ENCODE peak calls at places on chromosomes 6 and 20, in five cellular contexts. O is HCT116, X is stomach, F is cardiac muscle cell, N is neuronal stem cell. I is an unnamed sample.

GRCh38 chr20:54340667-54341081 is 132.8 kb downstream of the PFDN4 start:
- DNase-seq in O (no peak), X (no peak), F (no peak), N (no peak), I (no peak)

GRCh38 chr20:47392015-47392720 is 35.7 kb upstream of the ZMYND8 start:
- DNase-seq in O (peak; percentile 81), X (peak; percentile 31), F (no peak), N (no peak), I (no peak)

GRCh38 chr20:49418832-49419231 is 63.6 kb downstream of the KCNB1 start:
- DNase-seq in O (no peak), X (no peak), F (no peak), N (no peak), I (no peak)

GRCh38 chr6:143236151-143236788 is 175.6 kb downstream of the AIG1 start:
- DNase-seq in O (peak; percentile 16), X (no peak), F (no peak), N (no peak), I (no peak)

GRCh38 chr6:28587011-28587745 is 61.5 kb downstream of the GPX5 start:
- DNase-seq in O (no peak), X (peak; percentile 73), F (peak; percentile 74), N (no peak), I (peak; percentile 66)

GRCh38 chr6:165861226-165861625 is 198.2 kb upstream of the PDE10A start:
- DNase-seq in O (no peak), X (no peak), F (no peak), N (no peak), I (no peak)

GRCh38 chr6:47080083-47080596 is 38.0 kb upstream of the ADGRF1 start:
- DNase-seq in O (no peak), X (no peak), F (no peak), N (no peak), I (no peak)

GRCh38 chr20:22729616-22730236 is 145.4 kb upstream of the FOXA2 start:
- DNase-seq in O (no peak), X (no peak), F (no peak), N (no peak), I (no peak)

GRCh38 chr6:145670306-145670705 is 65.0 kb downstream of the EPM2A start:
- DNase-seq in O (no peak), X (no peak), F (no peak), N (no peak), I (no peak)

GRCh38 chr20:47999166-47999565 is 213.9 kb upstream of the SULF2 start:
- DNase-seq in O (no peak), X (no peak), F (no peak), N (no peak), I (no peak)

GRCh38 chr6:15061908-15062307 is 184.0 kb upstream of the JARID2 start:
- DNase-seq in O (no peak), X (no peak), F (no peak), N (no peak), I (no peak)

GRCh38 chr6:64696053-64696452 is 1011.0 kb downstream of the EYS start:
- DNase-seq in O (no peak), X (no peak), F (no peak), N (no peak), I (no peak)

GRCh38 chr6:146028250-146028789 is 542 bp upstream of the GRM1 start:
- DNase-seq in O (no peak), X (peak; percentile 55), F (peak; percentile 87), N (peak; percentile 77), I (no peak)

GRCh38 chr6:42099340-42100028 is 42.9 kb downstream of the C6orf132 start:
- DNase-seq in O (no peak), X (peak; percentile 88), F (no peak), N (no peak), I (no peak)

GRCh38 chr6:1136415-1136774 is 175.5 kb upstream of the FOXQ1 start:
- DNase-seq in O (no peak), X (no peak), F (no peak), N (no peak), I (no peak)

GRCh38 chr6:139973602-139974373 is 599.3 kb upstream of the CITED2 start:
- DNase-seq in O (no peak), X (no peak), F (peak; percentile 42), N (no peak), I (no peak)

GRCh38 chr6:36118550-36119107 is 11.7 kb upstream of the MAPK13 start:
- DNase-seq in O (no peak), X (peak; percentile 62), F (no peak), N (no peak), I (no peak)

GRCh38 chr6:87172292-87172691 is 16.9 kb downstream of the ZNF292 start:
- DNase-seq in O (no peak), X (no peak), F (no peak), N (no peak), I (no peak)

GRCh38 chr6:37938909-37939308 is 119.4 kb downstream of the ZFAND3 start:
- DNase-seq in O (no peak), X (no peak), F (no peak), N (no peak), I (no peak)

GRCh38 chr6:158205220-158205944 is 37.2 kb downstream of the GTF2H5 start:
- DNase-seq in O (peak; percentile 8), X (peak; percentile 40), F (peak; percentile 42), N (no peak), I (no peak)

GRCh38 chr6:37359034-37359433 is 5.3 kb downstream of the RNF8 start:
- DNase-seq in O (no peak), X (no peak), F (no peak), N (no peak), I (no peak)

GRCh38 chr6:71277926-71278594 is 10.6 kb upstream of the OGFRL1 start:
- DNase-seq in O (no peak), X (no peak), F (no peak), N (no peak), I (no peak)

DNA sequence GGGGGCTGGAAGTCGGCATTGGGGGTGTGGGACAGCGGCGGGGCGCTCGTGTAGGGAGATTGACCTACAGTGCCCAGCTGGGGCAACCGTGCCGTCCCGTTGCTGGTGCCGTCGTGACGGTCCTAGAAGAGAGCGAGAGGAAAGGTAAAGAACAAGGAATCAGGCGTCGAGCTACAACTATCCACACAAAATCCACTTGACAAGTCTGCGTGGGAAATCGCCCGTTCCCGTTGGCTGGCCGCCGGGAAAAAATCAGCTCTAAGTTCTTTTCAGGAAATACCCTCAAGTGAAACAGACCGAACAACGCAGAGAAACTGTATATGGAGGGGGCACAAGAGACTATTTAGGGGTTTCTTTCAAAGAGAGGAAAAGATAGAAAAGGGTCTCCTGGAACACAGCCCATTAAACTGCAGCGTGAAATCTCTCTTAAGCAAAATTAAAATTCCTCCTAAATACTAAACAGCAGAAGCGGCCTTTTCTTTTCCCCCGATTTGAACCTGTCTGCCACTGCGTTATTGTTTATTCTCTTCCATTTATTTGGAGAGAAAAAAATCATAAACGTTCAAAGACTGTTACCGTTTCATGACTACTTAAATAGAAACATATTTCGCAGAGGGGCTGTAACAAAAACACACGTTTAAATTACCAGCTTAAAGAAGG is 4.5 kb downstream of the TFAP2A start:
- DNase-seq in O (no peak), X (no peak), F (no peak), N (no peak), I (no peak)
- H3K4me3 ChIP-seq in O (no peak overlapping the region), X (peak overlapping the region; percentile 78), F (no peak overlapping the region), N (no peak overlapping the region), I (no peak overlapping the region)

GRCh38 chr20:32052792-32053362 is 835 bp downstream of the HCK start:
- DNase-seq in O (no peak), X (peak; percentile 49), F (no peak), N (no peak), I (no peak)

GRCh38 chr20:32059189-32059588 is 7.1 kb downstream of the HCK start:
- DNase-seq in O (no peak), X (no peak), F (no peak), N (no peak), I (no peak)

GRCh38 chr20:32057785-32058184 is 5.7 kb downstream of the HCK start:
- DNase-seq in O (no peak), X (no peak), F (no peak), N (no peak), I (no peak)

GRCh38 chr20:32053648-32054047 is 1.6 kb downstream of the HCK start:
- DNase-seq in O (no peak), X (no peak), F (no peak), N (no peak), I (no peak)

GRCh38 chr20:32056708-32057491 is 4.9 kb downstream of the HCK start:
- DNase-seq in O (no peak), X (no peak), F (no peak), N (no peak), I (no peak)
- H3K4me3 ChIP-seq in O (no peak overlapping the region), X (no peak overlapping the region), F (no peak overlapping the region), N (no peak overlapping the region), I (no peak overlapping the region)

GRCh38 chr20:34181484-34181883 is 59.7 kb upstream of the ASIP start:
- DNase-seq in O (no peak), X (no peak), F (no peak), N (no peak), I (no peak)

GRCh38 chr20:34175879-34176278 is 63.8 kb upstream of the EIF2S2 start:
- DNase-seq in O (no peak), X (no peak), F (no peak), N (no peak), I (no peak)

GRCh38 chr20:34180460-34181108 is 60.6 kb upstream of the ASIP start:
- DNase-seq in O (no peak), X (no peak), F (no peak), N (no peak), I (no peak)

GRCh38 chr20:34177060-34177459 is 64.2 kb upstream of the ASIP start:
- DNase-seq in O (no peak), X (no peak), F (no peak), N (no peak), I (no peak)

DNA sequence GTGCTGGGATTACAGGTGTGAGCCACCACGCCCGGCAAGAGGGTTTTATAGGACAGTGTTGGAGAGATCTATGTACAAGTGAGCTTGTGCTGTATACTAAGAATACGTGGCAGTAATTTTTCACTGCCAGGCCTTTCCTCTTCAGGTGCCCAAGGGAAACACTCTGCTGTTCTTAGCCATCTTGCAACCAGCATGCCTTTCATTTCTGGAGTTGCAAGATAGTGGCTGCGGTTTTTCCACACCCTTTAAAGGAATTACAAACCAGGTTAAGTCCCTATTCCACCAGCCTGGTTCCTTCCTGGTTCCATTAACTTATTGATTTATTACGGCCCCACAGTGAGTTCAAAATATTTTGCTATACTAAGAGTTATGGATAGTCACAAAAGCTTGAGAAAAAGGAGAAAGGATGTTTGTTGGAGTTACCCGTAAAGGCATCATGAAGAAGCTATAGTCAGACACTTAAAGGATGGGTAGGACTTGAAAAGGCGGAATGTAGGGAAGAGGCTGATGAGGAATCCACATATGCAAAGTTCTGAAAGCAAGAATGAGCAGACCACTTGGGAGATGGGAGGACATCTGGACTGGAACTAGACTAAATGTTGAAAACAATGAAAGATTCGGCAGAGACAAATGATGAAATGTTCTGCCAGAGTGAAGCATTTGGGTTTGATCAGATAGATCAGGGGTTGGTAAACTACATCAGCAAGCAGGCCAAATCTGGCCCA is 61.4 kb upstream of the ASIP start:
- DNase-seq in O (no peak), X (no peak), F (no peak), N (no peak), I (no peak)
- H3K4me3 ChIP-seq in O (no peak overlapping the region), X (no peak overlapping the region), F (no peak overlapping the region), N (no peak overlapping the region), I (no peak overlapping the region)

GRCh38 chr6:168848797-168849196 is 404.8 kb downstream of the THBS2 start:
- DNase-seq in O (no peak), X (no peak), F (no peak), N (no peak), I (no peak)

GRCh38 chr6:168849459-168849858 is 404.2 kb downstream of the THBS2 start:
- DNase-seq in O (no peak), X (no peak), F (no peak), N (no peak), I (no peak)

GRCh38 chr6:168851460-168852103 is 402.1 kb downstream of the THBS2 start:
- DNase-seq in O (no peak), X (no peak), F (no peak), N (no peak), I (no peak)

GRCh38 chr6:168852336-168852884 is 401.2 kb downstream of the THBS2 start:
- DNase-seq in O (no peak), X (no peak), F (no peak), N (no peak), I (no peak)
- H3K4me3 ChIP-seq in O (no peak overlapping the region), X (peak overlapping the region; percentile 29), F (no peak overlapping the region), N (no peak overlapping the region), I (peak overlapping the region; percentile 12)